ENCODE peak calls at places on chromosome 2, in five cellular contexts. One of them, this sample, is unnamed.

GRCh38 chr2:130231656-130232055 is 33.4 kb upstream of the TUBA3E start:
- DNase-seq in stimulated activated CD4-positive, alpha-beta T cell treated with anti-CD3 and anti-CD28 coated beads, Interleukin-15, amount 100 ng/mL, for 1 hour: no peak
- DNase-seq in effector memory CD8-positive, alpha-beta T cell: no peak
- DNase-seq in HT1080: no peak
- DNase-seq in iris pigment epithelial cell: no peak
- DNase-seq in this sample: no peak

GRCh38 chr2:167599228-167599627 is 648.2 kb downstream of the STK39 start:
- DNase-seq in stimulated activated CD4-positive, alpha-beta T cell treated with anti-CD3 and anti-CD28 coated beads, Interleukin-15, amount 100 ng/mL, for 1 hour: no peak
- DNase-seq in effector memory CD8-positive, alpha-beta T cell: no peak
- DNase-seq in HT1080: no peak
- DNase-seq in iris pigment epithelial cell: no peak
- DNase-seq in this sample: no peak

GRCh38 chr2:203800783-203801182 is 66.8 kb upstream of the CTLA4 start:
- DNase-seq in stimulated activated CD4-positive, alpha-beta T cell treated with anti-CD3 and anti-CD28 coated beads, Interleukin-15, amount 100 ng/mL, for 1 hour: no peak
- DNase-seq in effector memory CD8-positive, alpha-beta T cell: no peak
- DNase-seq in HT1080: no peak
- DNase-seq in iris pigment epithelial cell: no peak
- DNase-seq in this sample: no peak

GRCh38 chr2:64311948-64312621 is 141.9 kb upstream of the LGALSL start:
- DNase-seq in stimulated activated CD4-positive, alpha-beta T cell treated with anti-CD3 and anti-CD28 coated beads, Interleukin-15, amount 100 ng/mL, for 1 hour: no peak
- DNase-seq in effector memory CD8-positive, alpha-beta T cell: no peak
- DNase-seq in HT1080: peak
- DNase-seq in iris pigment epithelial cell: peak
- DNase-seq in this sample: peak

GRCh38 chr2:230905448-230906430 is 19.3 kb downstream of the GPR55 start:
- DNase-seq in stimulated activated CD4-positive, alpha-beta T cell treated with anti-CD3 and anti-CD28 coated beads, Interleukin-15, amount 100 ng/mL, for 1 hour: peak
- DNase-seq in effector memory CD8-positive, alpha-beta T cell: no peak
- DNase-seq in HT1080: peak
- DNase-seq in iris pigment epithelial cell: peak
- DNase-seq in this sample: no peak

GRCh38 chr2:18814387-18814786 is 225.0 kb upstream of the NT5C1B start:
- DNase-seq in stimulated activated CD4-positive, alpha-beta T cell treated with anti-CD3 and anti-CD28 coated beads, Interleukin-15, amount 100 ng/mL, for 1 hour: no peak
- DNase-seq in effector memory CD8-positive, alpha-beta T cell: no peak
- DNase-seq in HT1080: peak
- DNase-seq in iris pigment epithelial cell: peak
- DNase-seq in this sample: no peak

GRCh38 chr2:112181571-112182290 is 43.5 kb downstream of the FBLN7 start:
- DNase-seq in stimulated activated CD4-positive, alpha-beta T cell treated with anti-CD3 and anti-CD28 coated beads, Interleukin-15, amount 100 ng/mL, for 1 hour: peak
- DNase-seq in effector memory CD8-positive, alpha-beta T cell: peak
- DNase-seq in HT1080: no peak
- DNase-seq in iris pigment epithelial cell: no peak
- DNase-seq in this sample: no peak

GRCh38 chr2:205654878-205655601 is 27.3 kb upstream of the NRP2 start:
- DNase-seq in stimulated activated CD4-positive, alpha-beta T cell treated with anti-CD3 and anti-CD28 coated beads, Interleukin-15, amount 100 ng/mL, for 1 hour: no peak
- DNase-seq in effector memory CD8-positive, alpha-beta T cell: no peak
- DNase-seq in HT1080: peak
- DNase-seq in iris pigment epithelial cell: peak
- DNase-seq in this sample: peak

GRCh38 chr2:134142341-134142738 is 111.5 kb upstream of the MGAT5 start:
- DNase-seq in stimulated activated CD4-positive, alpha-beta T cell treated with anti-CD3 and anti-CD28 coated beads, Interleukin-15, amount 100 ng/mL, for 1 hour: no peak
- DNase-seq in effector memory CD8-positive, alpha-beta T cell: no peak
- DNase-seq in HT1080: peak
- DNase-seq in iris pigment epithelial cell: no peak
- DNase-seq in this sample: no peak

GRCh38 chr2:11123856-11124759 is 31.2 kb upstream of the SLC66A3 start:
- DNase-seq in stimulated activated CD4-positive, alpha-beta T cell treated with anti-CD3 and anti-CD28 coated beads, Interleukin-15, amount 100 ng/mL, for 1 hour: no peak
- DNase-seq in effector memory CD8-positive, alpha-beta T cell: peak
- DNase-seq in HT1080: peak
- DNase-seq in iris pigment epithelial cell: peak
- DNase-seq in this sample: peak

GRCh38 chr2:237527241-237527640 is 39.1 kb upstream of the PRLH start:
- DNase-seq in stimulated activated CD4-positive, alpha-beta T cell treated with anti-CD3 and anti-CD28 coated beads, Interleukin-15, amount 100 ng/mL, for 1 hour: no peak
- DNase-seq in effector memory CD8-positive, alpha-beta T cell: no peak
- DNase-seq in HT1080: no peak
- DNase-seq in iris pigment epithelial cell: no peak
- DNase-seq in this sample: no peak

GRCh38 chr2:8661736-8662135 is 20.1 kb upstream of the ID2 start:
- DNase-seq in stimulated activated CD4-positive, alpha-beta T cell treated with anti-CD3 and anti-CD28 coated beads, Interleukin-15, amount 100 ng/mL, for 1 hour: no peak
- DNase-seq in effector memory CD8-positive, alpha-beta T cell: no peak
- DNase-seq in HT1080: no peak
- DNase-seq in iris pigment epithelial cell: no peak
- DNase-seq in this sample: peak

GRCh38 chr2:3793233-3793632 is 89.9 kb downstream of the DCDC2C start:
- DNase-seq in stimulated activated CD4-positive, alpha-beta T cell treated with anti-CD3 and anti-CD28 coated beads, Interleukin-15, amount 100 ng/mL, for 1 hour: no peak
- DNase-seq in effector memory CD8-positive, alpha-beta T cell: no peak
- DNase-seq in HT1080: no peak
- DNase-seq in iris pigment epithelial cell: no peak
- DNase-seq in this sample: no peak

GRCh38 chr2:28624798-28625701 is 126.6 kb upstream of the PPP1CB start:
- DNase-seq in stimulated activated CD4-positive, alpha-beta T cell treated with anti-CD3 and anti-CD28 coated beads, Interleukin-15, amount 100 ng/mL, for 1 hour: peak
- DNase-seq in effector memory CD8-positive, alpha-beta T cell: peak
- DNase-seq in HT1080: no peak
- DNase-seq in iris pigment epithelial cell: peak
- DNase-seq in this sample: peak

GRCh38 chr2:154439156-154439555 is 259.3 kb upstream of the KCNJ3 start:
- DNase-seq in stimulated activated CD4-positive, alpha-beta T cell treated with anti-CD3 and anti-CD28 coated beads, Interleukin-15, amount 100 ng/mL, for 1 hour: no peak
- DNase-seq in effector memory CD8-positive, alpha-beta T cell: no peak
- DNase-seq in HT1080: peak
- DNase-seq in iris pigment epithelial cell: no peak
- DNase-seq in this sample: no peak

GRCh38 chr2:117774716-117775115 is 39.8 kb upstream of the DDX18 start:
- DNase-seq in stimulated activated CD4-positive, alpha-beta T cell treated with anti-CD3 and anti-CD28 coated beads, Interleukin-15, amount 100 ng/mL, for 1 hour: no peak
- DNase-seq in effector memory CD8-positive, alpha-beta T cell: no peak
- DNase-seq in HT1080: no peak
- DNase-seq in iris pigment epithelial cell: no peak
- DNase-seq in this sample: no peak

GRCh38 chr2:157438907-157439791 is 4.7 kb downstream of the CYTIP start:
- DNase-seq in stimulated activated CD4-positive, alpha-beta T cell treated with anti-CD3 and anti-CD28 coated beads, Interleukin-15, amount 100 ng/mL, for 1 hour: no peak
- DNase-seq in effector memory CD8-positive, alpha-beta T cell: no peak
- DNase-seq in HT1080: no peak
- DNase-seq in iris pigment epithelial cell: no peak
- DNase-seq in this sample: peak

GRCh38 chr2:69643602-69644505 is at the start of gene AAK1:
- DNase-seq in stimulated activated CD4-positive, alpha-beta T cell treated with anti-CD3 and anti-CD28 coated beads, Interleukin-15, amount 100 ng/mL, for 1 hour: peak
- DNase-seq in effector memory CD8-positive, alpha-beta T cell: peak
- DNase-seq in HT1080: peak
- DNase-seq in iris pigment epithelial cell: peak
- DNase-seq in this sample: peak

GRCh38 chr2:67668538-67668937 is 271.4 kb downstream of the ETAA1 start:
- DNase-seq in stimulated activated CD4-positive, alpha-beta T cell treated with anti-CD3 and anti-CD28 coated beads, Interleukin-15, amount 100 ng/mL, for 1 hour: no peak
- DNase-seq in effector memory CD8-positive, alpha-beta T cell: no peak
- DNase-seq in HT1080: no peak
- DNase-seq in iris pigment epithelial cell: no peak
- DNase-seq in this sample: no peak

GRCh38 chr2:231348173-231348572 is 47.3 kb upstream of the B3GNT7 start:
- DNase-seq in stimulated activated CD4-positive, alpha-beta T cell treated with anti-CD3 and anti-CD28 coated beads, Interleukin-15, amount 100 ng/mL, for 1 hour: no peak
- DNase-seq in effector memory CD8-positive, alpha-beta T cell: no peak
- DNase-seq in HT1080: no peak
- DNase-seq in iris pigment epithelial cell: peak
- DNase-seq in this sample: peak

GRCh38 chr2:123179526-123179925 is 845.6 kb upstream of the CNTNAP5 start:
- DNase-seq in stimulated activated CD4-positive, alpha-beta T cell treated with anti-CD3 and anti-CD28 coated beads, Interleukin-15, amount 100 ng/mL, for 1 hour: no peak
- DNase-seq in effector memory CD8-positive, alpha-beta T cell: no peak
- DNase-seq in HT1080: peak
- DNase-seq in iris pigment epithelial cell: peak
- DNase-seq in this sample: no peak